ENCODE peak calls at places on chromosome 1, in ten cellular contexts. R, W, G, O, J, K, M, L, I and B are unnamed samples.

GRCh38 chr1:228009828-228010775 is 3.3 kb downstream of the WNT3A start:
- DNase-seq in R (no peak), W (no peak), G (peak), O (no peak), J (no peak), K (no peak), M (no peak), L (no peak), I (peak), B (no peak)

GRCh38 chr1:61641171-61641570 is 83.8 kb downstream of the TM2D1 start:
- DNase-seq in R (no peak), W (no peak), G (no peak), O (no peak), J (no peak), K (no peak), M (no peak), L (no peak), I (no peak), B (no peak)

GRCh38 chr1:53048960-53049573 is 12.9 kb upstream of the PODN start:
- DNase-seq in R (peak), W (no peak), G (no peak), O (no peak), J (no peak), K (no peak), M (no peak), L (no peak), I (no peak), B (no peak)

GRCh38 chr1:98331232-98331631 is 330.3 kb upstream of the SNX7 start:
- DNase-seq in R (no peak), W (no peak), G (no peak), O (no peak), J (no peak), K (no peak), M (no peak), L (no peak), I (no peak), B (no peak)

GRCh38 chr1:17201201-17202021 is 3.5 kb upstream of the PADI1 start:
- DNase-seq in R (no peak), W (no peak), G (no peak), O (no peak), J (no peak), K (no peak), M (no peak), L (no peak), I (peak), B (no peak)

GRCh38 chr1:47755368-47755990 is 241.7 kb downstream of the TRABD2B start:
- DNase-seq in R (no peak), W (no peak), G (peak), O (peak), J (peak), K (no peak), M (peak), L (no peak), I (peak), B (peak)

GRCh38 chr1:233241782-233242181 is 53.7 kb downstream of the PCNX2 start:
- DNase-seq in R (no peak), W (no peak), G (no peak), O (no peak), J (no peak), K (no peak), M (no peak), L (no peak), I (no peak), B (no peak)

GRCh38 chr1:115837386-115837761 is 3.6 kb downstream of the NHLH2 start:
- DNase-seq in R (no peak), W (no peak), G (no peak), O (no peak), J (no peak), K (no peak), M (no peak), L (no peak), I (no peak), B (no peak)

GRCh38 chr1:240666548-240667198 is 54.7 kb upstream of the GREM2 start:
- DNase-seq in R (no peak), W (no peak), G (no peak), O (no peak), J (no peak), K (no peak), M (peak), L (no peak), I (no peak), B (no peak)

GRCh38 chr1:242120432-242120831 is 121.5 kb upstream of the MAP1LC3C start:
- DNase-seq in R (no peak), W (no peak), G (no peak), O (no peak), J (no peak), K (no peak), M (no peak), L (no peak), I (no peak), B (no peak)

GRCh38 chr1:244844155-244845121 is 9.0 kb downstream of the COX20 start:
- DNase-seq in R (no peak), W (no peak), G (no peak), O (no peak), J (no peak), K (no peak), M (no peak), L (no peak), I (no peak), B (no peak)

GRCh38 chr1:209614906-209615305 is 31.4 kb downstream of the CAMK1G start:
- DNase-seq in R (no peak), W (no peak), G (no peak), O (no peak), J (no peak), K (no peak), M (no peak), L (no peak), I (peak), B (no peak)

GRCh38 chr1:19036049-19036546 is 79.6 kb upstream of the IFFO2 start:
- DNase-seq in R (no peak), W (no peak), G (no peak), O (no peak), J (no peak), K (no peak), M (no peak), L (no peak), I (no peak), B (no peak)

GRCh38 chr1:84366786-84367185 is 31.5 kb upstream of the DNASE2B start:
- DNase-seq in R (no peak), W (no peak), G (no peak), O (no peak), J (no peak), K (no peak), M (no peak), L (no peak), I (no peak), B (no peak)

GRCh38 chr1:213652109-213652508 is 335.7 kb upstream of the PROX1 start:
- DNase-seq in R (no peak), W (no peak), G (no peak), O (no peak), J (no peak), K (no peak), M (no peak), L (no peak), I (no peak), B (no peak)

GRCh38 chr1:204946640-204947039 is 76.0 kb downstream of the NFASC start:
- DNase-seq in R (no peak), W (no peak), G (no peak), O (no peak), J (no peak), K (no peak), M (no peak), L (no peak), I (no peak), B (no peak)

GRCh38 chr1:207026177-207026576 is 6.4 kb downstream of the C1orf116 start:
- DNase-seq in R (no peak), W (no peak), G (no peak), O (no peak), J (no peak), K (no peak), M (no peak), L (no peak), I (no peak), B (no peak)

GRCh38 chr1:150974580-150975478 is at the start of gene CERS2:
- DNase-seq in R (peak), W (no peak), G (peak), O (peak), J (peak), K (peak), M (peak), L (peak), I (peak), B (peak)

GRCh38 chr1:109395602-109396512 is 1.9 kb downstream of the SORT1 start:
- DNase-seq in R (no peak), W (no peak), G (no peak), O (no peak), J (no peak), K (no peak), M (no peak), L (no peak), I (no peak), B (no peak)

GRCh38 chr1:97088386-97088785 is 366.8 kb downstream of the PTBP2 start:
- DNase-seq in R (no peak), W (no peak), G (no peak), O (no peak), J (no peak), K (no peak), M (no peak), L (no peak), I (no peak), B (no peak)

GRCh38 chr1:27602510-27603319 is 1.2 kb downstream of the AHDC1 start:
- DNase-seq in R (no peak), W (no peak), G (no peak), O (no peak), J (no peak), K (no peak), M (peak), L (no peak), I (no peak), B (no peak)

GRCh38 chr1:104933846-104934245 is 1184.1 kb downstream of the AMY1C start:
- DNase-seq in R (no peak), W (no peak), G (no peak), O (no peak), J (no peak), K (no peak), M (no peak), L (no peak), I (no peak), B (no peak)

GRCh38 chr1:6852136-6852890 is 67.1 kb downstream of the CAMTA1 start:
- DNase-seq in R (no peak), W (no peak), G (no peak), O (no peak), J (no peak), K (no peak), M (no peak), L (no peak), I (no peak), B (no peak)